ENCODE peak calls at places on chromosome 6, in seven cellular contexts. R is left kidney; W is GM12878; M is B cell; E is caudate nucleus; P is activated T-cell treated with anti-CD3 and anti-CD28 coated beads, Interleukin-2, amount 50 U/mL, for 72 hours; F is T47D. N is an unnamed sample.

GRCh38 chr6:121666809-121667208 is 231.4 kb downstream of the GJA1 start:
- DNase-seq in P (no peak), E (no peak), R (no peak), M (no peak), F (no peak), W (no peak), N (no peak)

GRCh38 chr6:158649289-158650143 is at the start of gene SYTL3:
- DNase-seq in E (no peak), W (peak; percentile 95), R (peak; percentile 64), P (peak; percentile 89), F (no peak), M (peak; percentile 70), N (no peak)

GRCh38 chr6:46926481-46926880 is 4.7 kb upstream of the ADGRF5 start:
- DNase-seq in M (no peak), R (no peak), W (no peak), F (no peak), E (no peak), P (no peak), N (no peak)

GRCh38 chr6:90135672-90136071 is 161.0 kb downstream of the BACH2 start:
- DNase-seq in M (no peak), F (no peak), E (no peak), R (no peak), P (no peak), W (no peak), N (no peak)

GRCh38 chr6:12479885-12480284 is 189.7 kb downstream of the EDN1 start:
- DNase-seq in F (no peak), M (no peak), P (no peak), R (no peak), E (no peak), W (no peak), N (no peak)

GRCh38 chr6:47631248-47632196 is 66.9 kb upstream of the ADGRF4 start:
- DNase-seq in W (peak; percentile 32), M (no peak), R (peak; percentile 74), P (no peak), E (no peak), F (peak; percentile 13), N (no peak)

GRCh38 chr6:104887350-104887749 is 27.6 kb upstream of the HACE1 start:
- DNase-seq in R (peak; percentile 91), W (no peak), M (no peak), E (no peak), P (peak; percentile 2), F (peak; percentile 13), N (no peak)

GRCh38 chr6:100099189-100100074 is 105.4 kb upstream of the MCHR2 start:
- DNase-seq in W (no peak), P (no peak), F (no peak), E (no peak), M (no peak), R (peak; percentile 21), N (no peak)

GRCh38 chr6:19013011-19013410 is 625.9 kb downstream of the RNF144B start:
- DNase-seq in E (no peak), R (no peak), F (no peak), M (no peak), W (no peak), P (no peak), N (no peak)

GRCh38 chr6:13373488-13373886 is 45.1 kb upstream of the TBC1D7 start:
- DNase-seq in P (no peak), F (no peak), W (no peak), R (no peak), E (no peak), M (no peak), N (no peak)

GRCh38 chr6:140445474-140446004 is 1071.1 kb upstream of the CITED2 start:
- DNase-seq in M (no peak), F (no peak), P (no peak), E (no peak), W (no peak), R (peak; percentile 15), N (no peak)

GRCh38 chr6:126721581-126722145 is 381.7 kb downstream of the CENPW start:
- DNase-seq in E (no peak), R (no peak), M (no peak), P (no peak), W (no peak), F (no peak), N (no peak)

GRCh38 chr6:154403803-154404202 is 47.2 kb upstream of the IPCEF1 start:
- DNase-seq in R (no peak), M (no peak), W (no peak), P (peak; percentile 26), F (no peak), E (no peak), N (no peak)

GRCh38 chr6:11251553-11252358 is 19.3 kb upstream of the NEDD9 start:
- DNase-seq in W (no peak), M (no peak), E (no peak), F (no peak), P (no peak), R (peak; percentile 75), N (peak; percentile 89)

GRCh38 chr6:10396775-10397174 is 18.1 kb downstream of the TFAP2A start:
- DNase-seq in R (no peak), P (no peak), W (no peak), M (no peak), E (no peak), F (no peak), N (no peak)

GRCh38 chr6:73722318-73723060 is 26.5 kb downstream of the CD109 start:
- DNase-seq in W (peak; percentile 46), E (no peak), F (no peak), P (peak; percentile 39), M (no peak), R (no peak), N (no peak)

GRCh38 chr6:46015119-46015968 is at the start of gene CLIC5:
- DNase-seq in M (no peak), W (no peak), P (peak; percentile 51), E (no peak), F (peak; percentile 48), R (peak; percentile 63), N (no peak)

GRCh38 chr6:57302477-57302876 is 15.0 kb upstream of the PRIM2 start:
- DNase-seq in F (peak; percentile 42), R (peak; percentile 18), W (no peak), E (no peak), M (no peak), P (no peak), N (no peak)

GRCh38 chr6:28747631-28748157 is 176.1 kb downstream of the TRIM27 start:
- DNase-seq in F (no peak), W (no peak), M (no peak), R (no peak), E (no peak), P (no peak), N (no peak)

GRCh38 chr6:88358846-88359245 is 192.7 kb upstream of the CNR1 start:
- DNase-seq in R (peak; percentile 28), W (no peak), P (no peak), E (no peak), F (no peak), M (no peak), N (no peak)

GRCh38 chr6:139588076-139588639 is 213.7 kb upstream of the CITED2 start:
- DNase-seq in W (no peak), E (no peak), P (no peak), F (no peak), M (no peak), R (peak; percentile 81), N (no peak)

GRCh38 chr6:112906737-112907136 is 559.6 kb downstream of the RFPL4B start:
- DNase-seq in F (no peak), M (no peak), P (no peak), W (no peak), E (no peak), R (peak; percentile 78), N (peak; percentile 52)

GRCh38 chr6:499617-500016 is 108.1 kb downstream of the IRF4 start:
- DNase-seq in E (no peak), M (no peak), W (no peak), F (no peak), R (no peak), P (no peak), N (no peak)

GRCh38 chr6:39128106-39128505 is 13.1 kb upstream of the SAYSD1 start:
- DNase-seq in W (no peak), E (no peak), M (no peak), P (no peak), F (no peak), R (no peak), N (peak; percentile 26)

GRCh38 chr6:145629478-145629877 is 105.8 kb downstream of the EPM2A start:
- DNase-seq in M (no peak), F (no peak), P (no peak), E (peak; percentile 22), R (no peak), W (no peak), N (no peak)

GRCh38 chr6:56349196-56349595 is 101.8 kb upstream of the COL21A1 start:
- DNase-seq in F (no peak), R (no peak), W (no peak), P (no peak), M (no peak), E (no peak), N (no peak)

GRCh38 chr6:1604347-1604990 is 5.2 kb upstream of the FOXC1 start:
- DNase-seq in M (peak; percentile 57), R (peak; percentile 91), W (no peak), F (peak; percentile 85), P (peak; percentile 84), E (no peak), N (no peak)

GRCh38 chr6:85390105-85390728 is 59.7 kb upstream of the NT5E start:
- DNase-seq in M (no peak), W (no peak), R (no peak), F (no peak), P (no peak), E (no peak), N (no peak)

GRCh38 chr6:42410861-42411260 is 40.9 kb downstream of the TRERF1 start:
- DNase-seq in R (no peak), W (no peak), E (no peak), P (no peak), F (no peak), M (no peak), N (no peak)

GRCh38 chr6:26307830-26308229 is 57.2 kb upstream of the BTN3A2 start:
- DNase-seq in R (no peak), F (no peak), M (no peak), W (no peak), P (no peak), E (no peak), N (no peak)

GRCh38 chr6:44920952-44921491 is 407.1 kb upstream of the RUNX2 start:
- DNase-seq in W (no peak), R (no peak), M (no peak), P (no peak), F (no peak), E (no peak), N (no peak)

GRCh38 chr6:134935076-134935475 is 14.8 kb downstream of the ALDH8A1 start:
- DNase-seq in F (no peak), E (no peak), M (no peak), R (peak; percentile 20), P (no peak), W (no peak), N (no peak)

GRCh38 chr6:121222656-121223055 is 111.6 kb downstream of the TBC1D32 start:
- DNase-seq in R (peak; percentile 14), P (no peak), M (no peak), F (peak; percentile 1), E (no peak), W (no peak), N (no peak)

GRCh38 chr6:154071711-154072110 is 32.7 kb downstream of the OPRM1 start:
- DNase-seq in M (no peak), P (no peak), W (no peak), E (no peak), R (no peak), F (no peak), N (no peak)

GRCh38 chr6:138571585-138572199 is 72.4 kb upstream of the NHSL1 start:
- DNase-seq in W (no peak), E (no peak), R (peak; percentile 47), P (no peak), F (no peak), M (no peak), N (no peak)

N was measured in tibial nerve.